ENCODE peak calls at places on chromosomes 5 and 9, in ten cellular contexts. S is fibroblast of mammary gland; N is endodermal cell; R is uterus; E is Jurkat, Clone E6-1; B is fibroblast of the aortic adventitia; J is OCI-LY7; O is colonic mucosa; M is choroid plexus epithelial cell; Y is AG09309. W is an unnamed sample.

GRCh38 chr9:114671605-114672004 is 10.4 kb downstream of the TEX48 start:
- DNase-seq in S (no peak), N (no peak), R (no peak), E (no peak), B (peak), J (no peak), O (no peak), M (no peak), Y (no peak), W (peak)

GRCh38 chr9:81664638-81665513 is 24.5 kb downstream of the TLE1 start:
- DNase-seq in S (no peak), N (no peak), R (no peak), E (no peak), B (no peak), J (peak), O (no peak), M (no peak), Y (no peak), W (no peak)

GRCh38 chr5:80745490-80745889 is 90.7 kb upstream of the DHFR start:
- DNase-seq in S (peak), N (no peak), R (no peak), E (no peak), B (no peak), J (no peak), O (no peak), M (peak), Y (no peak), W (no peak)

GRCh38 chr9:89445801-89446228 is 52.1 kb downstream of the SEMA4D start:
- DNase-seq in S (no peak), N (no peak), R (no peak), E (no peak), B (no peak), J (no peak), O (no peak), M (no peak), Y (no peak), W (no peak)

GRCh38 chr5:172370648-172371248 is 83.6 kb downstream of the SH3PXD2B start:
- DNase-seq in S (peak), N (peak), R (no peak), E (peak), B (peak), J (peak), O (peak), M (peak), Y (no peak), W (peak)

GRCh38 chr9:81455826-81456225 is 233.5 kb downstream of the TLE1 start:
- DNase-seq in S (no peak), N (no peak), R (no peak), E (no peak), B (no peak), J (no peak), O (no peak), M (no peak), Y (no peak), W (no peak)

GRCh38 chr5:178992291-178992895 is 2.7 kb downstream of the GRM6 start:
- DNase-seq in S (no peak), N (no peak), R (no peak), E (no peak), B (no peak), J (no peak), O (no peak), M (no peak), Y (no peak), W (no peak)

GRCh38 chr5:130365956-130366355 is 461.7 kb downstream of the CHSY3 start:
- DNase-seq in S (no peak), N (no peak), R (no peak), E (no peak), B (no peak), J (no peak), O (no peak), M (no peak), Y (no peak), W (no peak)

GRCh38 chr5:138910546-138911185 is 35.5 kb upstream of the LRRTM2 start:
- DNase-seq in S (peak), N (no peak), R (no peak), E (no peak), B (no peak), J (no peak), O (no peak), M (no peak), Y (no peak), W (no peak)

GRCh38 chr9:2863831-2864230 is 19.9 kb upstream of the PUM3 start:
- DNase-seq in S (no peak), N (no peak), R (no peak), E (no peak), B (no peak), J (no peak), O (no peak), M (no peak), Y (no peak), W (no peak)

GRCh38 chr5:179914032-179914755 is 6.5 kb upstream of the TBC1D9B start:
- DNase-seq in S (peak), N (no peak), R (no peak), E (no peak), B (peak), J (peak), O (peak), M (peak), Y (peak), W (no peak)

GRCh38 chr5:82922086-82922734 is 155.0 kb downstream of the TMEM167A start:
- DNase-seq in S (no peak), N (no peak), R (no peak), E (no peak), B (no peak), J (no peak), O (no peak), M (no peak), Y (no peak), W (no peak)

GRCh38 chr5:169369130-169369529 is 68.2 kb upstream of the SLIT3 start:
- DNase-seq in S (no peak), N (no peak), R (no peak), E (no peak), B (peak), J (no peak), O (no peak), M (no peak), Y (no peak), W (no peak)

GRCh38 chr9:32572900-32573523 is at the start of gene NDUFB6:
- DNase-seq in S (peak), N (peak), R (peak), E (peak), B (peak), J (peak), O (peak), M (peak), Y (peak), W (peak)

GRCh38 chr9:35570709-35571108 is 34.4 kb upstream of the TESK1 start:
- DNase-seq in S (no peak), N (no peak), R (no peak), E (no peak), B (no peak), J (peak), O (no peak), M (no peak), Y (no peak), W (no peak)

GRCh38 chr5:141780240-141780951 is 97.8 kb downstream of the PCDH1 start:
- DNase-seq in S (no peak), N (no peak), R (no peak), E (no peak), B (no peak), J (no peak), O (no peak), M (no peak), Y (no peak), W (no peak)

GRCh38 chr5:97006454-97006853 is 70.6 kb downstream of the LNPEP start:
- DNase-seq in S (no peak), N (no peak), R (no peak), E (no peak), B (peak), J (no peak), O (no peak), M (peak), Y (no peak), W (no peak)

GRCh38 chr5:84634256-84634655 is 249.6 kb upstream of the EDIL3 start:
- DNase-seq in S (peak), N (peak), R (no peak), E (no peak), B (no peak), J (no peak), O (no peak), M (no peak), Y (no peak), W (no peak)

GRCh38 chr9:91905958-91906585 is 44.0 kb downstream of the ROR2 start:
- DNase-seq in S (no peak), N (no peak), R (no peak), E (peak), B (no peak), J (peak), O (no peak), M (no peak), Y (no peak), W (peak)

GRCh38 chr5:40165106-40165788 is 514.5 kb upstream of the PTGER4 start:
- DNase-seq in S (no peak), N (no peak), R (no peak), E (no peak), B (no peak), J (no peak), O (no peak), M (no peak), Y (no peak), W (no peak)

GRCh38 chr9:134346151-134346550 is 19.9 kb downstream of the RXRA start:
- DNase-seq in S (peak), N (no peak), R (no peak), E (no peak), B (peak), J (no peak), O (no peak), M (no peak), Y (no peak), W (no peak)

GRCh38 chr9:23851024-23851629 is 25.1 kb upstream of the ELAVL2 start:
- DNase-seq in S (peak), N (peak), R (no peak), E (no peak), B (no peak), J (no peak), O (peak), M (no peak), Y (no peak), W (no peak)

GRCh38 chr5:108818613-108819272 is 71.0 kb downstream of the FER start:
- DNase-seq in S (peak), N (no peak), R (no peak), E (no peak), B (peak), J (no peak), O (no peak), M (peak), Y (peak), W (no peak)

GRCh38 chr5:73826301-73826700 is 200.3 kb downstream of the ARHGEF28 start:
- DNase-seq in S (no peak), N (no peak), R (no peak), E (no peak), B (no peak), J (no peak), O (no peak), M (peak), Y (no peak), W (no peak)

GRCh38 chr9:131270171-131271015 is 5.9 kb downstream of the FAM78A start:
- DNase-seq in S (no peak), N (peak), R (peak), E (peak), B (no peak), J (peak), O (no peak), M (no peak), Y (no peak), W (no peak)

GRCh38 chr5:169125571-169125970 is 175.4 kb downstream of the SLIT3 start:
- DNase-seq in S (no peak), N (peak), R (no peak), E (no peak), B (no peak), J (no peak), O (no peak), M (no peak), Y (no peak), W (no peak)

GRCh38 chr9:78640728-78641127 is 343.8 kb downstream of the PSAT1 start:
- DNase-seq in S (no peak), N (peak), R (no peak), E (no peak), B (no peak), J (no peak), O (no peak), M (no peak), Y (no peak), W (no peak)

DNA sequence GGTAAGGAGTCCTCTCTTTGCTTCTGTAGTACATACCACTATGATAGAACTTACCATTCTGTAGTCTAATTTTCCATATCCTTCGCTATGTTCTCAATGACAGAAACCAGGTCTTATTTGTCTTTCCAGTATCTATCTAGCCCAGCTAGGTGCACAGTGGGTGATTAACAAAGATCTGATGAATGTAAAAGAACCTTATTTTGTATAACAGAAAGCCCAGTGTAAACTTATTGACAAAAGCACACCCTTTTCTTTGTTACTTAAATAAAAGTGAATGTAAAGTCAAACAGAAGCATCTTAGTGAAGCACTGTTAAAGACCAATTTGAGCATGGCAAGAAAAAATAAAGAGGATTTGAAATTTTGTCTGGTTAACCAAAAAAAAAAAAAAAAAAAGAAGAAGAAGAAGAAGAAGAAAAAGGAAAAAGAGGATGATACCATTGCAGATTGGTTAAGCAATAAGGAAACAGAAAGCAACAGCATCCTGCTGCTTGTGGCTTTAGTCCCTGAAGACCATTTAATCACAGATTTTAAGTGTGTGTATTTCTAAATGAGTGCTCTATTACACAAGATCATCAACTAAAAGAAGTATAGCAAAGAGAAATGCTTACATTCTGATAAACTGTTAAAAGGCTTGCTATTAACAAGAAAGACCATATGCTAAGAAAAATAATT is 21.2 kb downstream of the MEGF9 start:
- DNase-seq in S (peak), N (no peak), R (no peak), E (no peak), B (peak), J (peak), O (no peak), M (peak), Y (peak), W (no peak)
- H3K4me3 ChIP-seq in S (no peak), N (no peak), R (no peak), E (no peak), B (no peak), J (no peak), O (no peak), M (no peak), Y (no peak), W (no peak)

DNA sequence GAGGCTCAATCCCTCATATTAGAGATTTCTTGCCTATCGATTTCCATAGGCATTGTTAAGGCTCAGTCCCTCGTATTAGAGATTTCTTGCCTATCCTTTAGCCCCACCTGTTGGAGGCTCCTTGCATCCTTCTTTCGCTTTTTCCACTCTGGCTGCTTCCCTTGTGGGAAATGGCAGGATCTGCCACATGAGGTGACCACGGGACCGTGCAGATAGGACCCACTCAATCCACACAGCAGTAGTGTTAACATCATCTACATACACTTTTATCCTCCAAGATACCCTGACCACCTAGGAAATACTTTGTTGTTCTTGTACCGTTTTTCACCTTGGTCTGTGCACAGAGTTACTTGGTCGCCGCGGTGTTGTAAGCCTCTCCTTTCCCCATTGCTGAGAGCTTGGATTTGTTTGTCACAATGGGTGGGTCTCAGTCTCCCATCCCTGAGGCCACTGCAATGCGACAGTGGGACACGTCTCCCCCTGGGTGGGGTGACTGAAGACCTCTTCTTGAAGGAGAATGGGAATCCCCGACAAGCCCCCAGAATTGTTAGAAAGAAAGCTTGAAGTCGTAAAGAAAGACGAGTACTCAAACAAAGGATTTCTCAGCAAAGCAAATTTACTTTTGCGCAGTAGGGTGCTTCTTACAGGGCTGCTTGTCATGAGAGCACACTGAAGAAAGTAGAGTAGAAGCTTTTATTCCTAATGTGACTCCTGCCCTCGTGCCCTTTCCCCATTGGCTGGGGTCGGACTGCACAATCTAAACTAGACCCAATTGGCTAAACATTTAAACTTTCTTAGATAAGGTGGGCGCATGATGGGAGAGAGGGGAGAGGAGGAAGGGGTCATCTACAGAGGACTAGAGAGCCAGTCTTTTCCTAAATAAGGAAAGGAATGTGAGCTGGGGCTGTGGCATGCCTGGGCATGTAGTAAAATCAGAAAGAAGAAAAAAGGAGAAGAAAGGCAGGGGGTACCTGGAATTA is 19.8 kb downstream of the IFT74 start:
- DNase-seq in S (peak), N (peak), R (no peak), E (peak), B (peak), J (peak), O (peak), M (peak), Y (no peak), W (peak)
- H3K4me3 ChIP-seq in S (peak), N (no peak), R (no peak), E (no peak), B (peak), J (no peak), O (no peak), M (no peak), Y (no peak), W (no peak)

DNA sequence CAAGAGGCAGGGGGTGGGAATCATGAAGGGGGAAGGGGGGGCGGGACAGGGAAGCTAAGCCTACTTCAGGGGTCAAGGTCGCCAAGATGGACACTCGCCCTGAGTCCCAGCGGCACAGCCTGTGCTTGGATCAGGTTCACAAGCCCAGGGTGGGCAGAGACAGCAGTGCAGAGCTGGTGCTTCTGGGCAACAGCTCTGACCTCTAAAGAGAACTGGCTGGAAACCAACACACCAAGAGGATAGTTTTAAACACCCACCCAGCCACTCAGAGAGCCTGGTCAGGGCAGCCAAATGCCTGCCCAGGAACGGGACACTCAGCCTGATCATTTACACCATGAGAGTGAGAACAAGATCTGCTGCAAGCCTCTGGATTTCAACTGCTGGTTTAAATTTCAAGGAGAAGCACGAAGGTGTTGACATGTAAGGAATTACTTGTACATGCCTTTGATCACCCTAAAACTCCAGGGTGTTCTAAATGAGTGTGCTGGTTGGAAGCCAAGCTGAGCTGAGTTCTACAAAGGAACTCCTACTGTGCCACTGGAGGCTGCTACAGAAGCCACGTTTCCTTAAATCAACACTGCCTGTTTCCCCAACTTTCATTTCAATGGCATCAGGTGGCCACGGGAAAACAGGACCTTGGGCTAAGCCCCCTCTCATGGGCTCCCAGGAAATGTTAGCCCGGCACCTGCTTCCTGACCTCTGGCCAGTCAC is 91.5 kb downstream of the TTLL11 start:
- DNase-seq in S (no peak), N (peak), R (no peak), E (no peak), B (peak), J (no peak), O (peak), M (peak), Y (no peak), W (no peak)
- H3K4me3 ChIP-seq in S (no peak), N (no peak), R (no peak), E (no peak), B (no peak), J (no peak), O (no peak), M (no peak), Y (no peak), W (no peak)

GRCh38 chr5:150154618-150155134 is 969 bp downstream of the PDGFRB start:
- DNase-seq in S (no peak), N (peak), R (no peak), E (no peak), B (no peak), J (no peak), O (no peak), M (peak), Y (no peak), W (no peak)
- H3K4me3 ChIP-seq in S (peak), N (peak), R (peak), E (no peak), B (peak), J (no peak), O (peak), M (peak), Y (peak), W (no peak)

GRCh38 chr9:15763371-15763770 is 210.5 kb downstream of the CCDC171 start:
- DNase-seq in S (no peak), N (no peak), R (no peak), E (no peak), B (no peak), J (no peak), O (no peak), M (no peak), Y (no peak), W (no peak)
- H3K4me3 ChIP-seq in S (no peak), N (no peak), R (no peak), E (no peak), B (no peak), J (no peak), O (no peak), M (no peak), Y (no peak), W (no peak)

GRCh38 chr9:130187523-130187846 is 15.3 kb downstream of the NCS1 start:
- DNase-seq in S (no peak), N (no peak), R (no peak), E (no peak), B (no peak), J (no peak), O (no peak), M (no peak), Y (no peak), W (no peak)
- H3K4me3 ChIP-seq in S (no peak), N (no peak), R (peak), E (no peak), B (peak), J (no peak), O (peak), M (no peak), Y (no peak), W (no peak)

DNA sequence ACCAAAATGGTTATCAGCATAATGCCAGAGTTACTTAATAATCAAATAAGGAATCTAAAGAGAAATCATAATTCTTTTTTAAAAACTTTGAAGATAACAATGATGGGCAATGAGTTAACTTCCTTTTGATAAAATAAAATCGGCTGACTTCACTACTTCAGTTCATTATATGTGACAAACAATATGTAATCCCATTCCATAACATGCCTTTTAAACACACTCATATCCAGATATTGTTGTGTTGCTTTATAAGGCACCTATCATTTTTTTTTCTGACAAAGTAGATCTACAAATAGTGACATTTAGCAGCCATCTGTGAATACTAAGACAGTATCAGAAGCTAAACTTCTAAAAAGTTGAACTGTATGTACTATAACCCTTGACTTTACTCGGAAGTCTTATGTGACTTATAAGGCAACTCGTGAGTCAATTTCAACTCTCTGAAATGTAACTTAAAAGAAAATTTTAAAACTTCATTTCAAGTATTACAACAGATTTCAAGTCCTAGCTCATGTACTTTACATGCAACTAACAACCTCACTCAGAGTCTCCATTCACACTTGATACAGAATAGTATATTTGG is 7.5 kb downstream of the ADAMTS6 start:
- DNase-seq in S (peak), N (no peak), R (no peak), E (no peak), B (peak), J (no peak), O (no peak), M (peak), Y (no peak), W (no peak)
- H3K4me3 ChIP-seq in S (no peak), N (no peak), R (no peak), E (no peak), B (no peak), J (no peak), O (no peak), M (no peak), Y (no peak), W (no peak)

GRCh38 chr5:68028131-68028727 is 187.3 kb upstream of the PIK3R1 start:
- DNase-seq in S (peak), N (no peak), R (no peak), E (no peak), B (peak), J (no peak), O (no peak), M (peak), Y (no peak), W (no peak)
- H3K4me3 ChIP-seq in S (no peak), N (no peak), R (no peak), E (no peak), B (no peak), J (no peak), O (no peak), M (no peak), Y (no peak), W (no peak)

W was measured in body of pancreas.